ENCODE peak calls at places on chromosomes 3 and 15, in four cellular contexts. J, V, F and K are unnamed samples.

GRCh38 chr15:53658827-53659226 is 100.6 kb downstream of the WDR72 start:
- DNase-seq in J (no peak), V (no peak), F (no peak), K (no peak)

GRCh38 chr3:183342824-183343223 is 85.6 kb downstream of the MCF2L2 start:
- DNase-seq in J (no peak), V (no peak), F (no peak), K (no peak)

GRCh38 chr3:194828126-194828525 is 142.4 kb downstream of the FAM43A start:
- DNase-seq in J (no peak), V (no peak), F (no peak), K (no peak)

GRCh38 chr15:34889486-34889885 is 80.1 kb downstream of the AQR start:
- DNase-seq in J (no peak), V (no peak), F (no peak), K (no peak)

GRCh38 chr15:90571063-90571541 is 41.4 kb downstream of the CRTC3 start:
- DNase-seq in J (no peak), V (no peak), F (no peak), K (peak)

GRCh38 chr15:59180946-59181345 is 25.7 kb upstream of the LDHAL6B start:
- DNase-seq in J (no peak), V (no peak), F (no peak), K (no peak)

GRCh38 chr15:85639752-85640381 is 154.9 kb downstream of the KLHL25 start:
- DNase-seq in J (no peak), V (no peak), F (no peak), K (no peak)

GRCh38 chr3:119293761-119294401 is at the start of gene ARHGAP31:
- DNase-seq in J (peak), V (peak), F (peak), K (no peak)

GRCh38 chr15:54456413-54456812 is 478.2 kb downstream of the UNC13C start:
- DNase-seq in J (no peak), V (no peak), F (no peak), K (no peak)

GRCh38 chr3:30512596-30512995 is 93.8 kb upstream of the TGFBR2 start:
- DNase-seq in J (no peak), V (no peak), F (no peak), K (no peak)

GRCh38 chr3:164730810-164731209 is 347.5 kb downstream of the SI start:
- DNase-seq in J (no peak), V (no peak), F (no peak), K (no peak)

GRCh38 chr3:194395767-194396527 is 3.1 kb downstream of the GP5 start:
- DNase-seq in J (peak), V (no peak), F (peak), K (no peak)

GRCh38 chr15:95024388-95024787 is 793.0 kb downstream of the MCTP2 start:
- DNase-seq in J (no peak), V (no peak), F (no peak), K (no peak)

GRCh38 chr15:84736375-84736774 is 12.0 kb upstream of the ZNF592 start:
- DNase-seq in J (no peak), V (no peak), F (peak), K (no peak)

GRCh38 chr3:7447197-7447769 is 586.4 kb downstream of the GRM7 start:
- DNase-seq in J (no peak), V (no peak), F (no peak), K (no peak)

GRCh38 chr15:80489030-80489594 is 84.9 kb downstream of the ARNT2 start:
- DNase-seq in J (no peak), V (no peak), F (no peak), K (no peak)

GRCh38 chr3:119184808-119185690 is 11.7 kb downstream of the UPK1B start:
- DNase-seq in J (no peak), V (no peak), F (no peak), K (no peak)

GRCh38 chr3:78148986-78149717 is 1109.3 kb downstream of the ROBO2 start:
- DNase-seq in J (no peak), V (no peak), F (no peak), K (no peak)

GRCh38 chr15:79973445-79974180 is 2.6 kb upstream of the BCL2A1 start:
- DNase-seq in J (no peak), V (no peak), F (no peak), K (no peak)

GRCh38 chr15:71201471-71201870 is 86.2 kb downstream of the THSD4 start:
- DNase-seq in J (no peak), V (no peak), F (no peak), K (no peak)

GRCh38 chr3:161420746-161421145 is 49.4 kb upstream of the SPTSSB start:
- DNase-seq in J (no peak), V (no peak), F (no peak), K (no peak)

GRCh38 chr15:60381148-60381788 is 16.5 kb downstream of the ANXA2 start:
- DNase-seq in J (no peak), V (no peak), F (no peak), K (no peak)

GRCh38 chr15:92391640-92392039 is 2.0 kb upstream of the ST8SIA2 start:
- DNase-seq in J (no peak), V (no peak), F (no peak), K (no peak)

DNA sequence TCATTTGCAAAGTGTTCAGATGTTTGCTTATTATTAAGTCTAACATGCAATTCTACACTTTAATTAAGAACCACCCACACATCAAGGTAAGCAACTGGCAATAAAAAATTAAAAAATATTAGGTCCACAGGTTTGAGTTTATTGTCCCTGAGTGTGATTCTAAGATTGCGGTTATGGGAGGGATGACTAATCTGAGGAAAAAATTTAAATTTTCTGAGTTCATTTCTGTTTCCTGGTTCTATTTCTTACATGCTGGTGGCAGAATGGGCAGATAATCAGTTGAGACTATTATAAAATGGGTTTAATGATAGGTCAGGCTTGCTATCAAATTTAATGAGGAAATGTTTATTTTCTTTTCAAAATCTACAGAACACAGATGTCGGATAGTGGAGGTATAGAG is 105.9 kb downstream of the TP63 start:
- DNase-seq in J (no peak), V (no peak), F (no peak), K (no peak)
- H3K27ac ChIP-seq in J (no peak), V (no peak), F (no peak), K (no peak)

DNA sequence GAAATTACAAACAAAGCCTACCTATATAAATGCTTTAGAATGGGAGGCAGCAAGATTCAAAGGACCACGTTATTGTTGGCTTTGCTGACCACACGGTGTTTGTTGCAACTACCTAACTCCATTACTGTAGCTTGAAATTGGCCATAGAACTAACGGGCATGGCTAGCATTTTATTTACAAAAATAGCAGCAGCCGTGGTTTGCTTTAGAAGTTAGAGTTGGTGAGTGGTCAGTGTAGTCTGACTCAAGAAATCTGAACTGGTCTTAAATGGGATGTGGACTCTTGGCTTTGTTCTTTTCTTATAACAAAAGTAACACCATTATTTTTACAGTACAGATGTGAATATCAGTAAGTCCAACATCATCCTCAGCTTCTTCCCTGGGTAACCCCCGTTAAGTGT is 10.6 kb downstream of the ATP1B3 start:
- DNase-seq in J (no peak), V (no peak), F (no peak), K (no peak)
- H3K27ac ChIP-seq in J (no peak), V (no peak), F (no peak), K (no peak)

GRCh38 chr15:20657084-20657483 is 115.5 kb upstream of the GOLGA6L6 start:
- DNase-seq in J (no peak), V (no peak), F (no peak), K (no peak)
- H3K27ac ChIP-seq in J (no peak), V (no peak), F (no peak), K (no peak)

GRCh38 chr3:39386331-39386730 is 3.2 kb downstream of the SLC25A38 start:
- DNase-seq in J (no peak), V (no peak), F (no peak), K (no peak)
- H3K27ac ChIP-seq in J (no peak), V (no peak), F (no peak), K (no peak)

DNA sequence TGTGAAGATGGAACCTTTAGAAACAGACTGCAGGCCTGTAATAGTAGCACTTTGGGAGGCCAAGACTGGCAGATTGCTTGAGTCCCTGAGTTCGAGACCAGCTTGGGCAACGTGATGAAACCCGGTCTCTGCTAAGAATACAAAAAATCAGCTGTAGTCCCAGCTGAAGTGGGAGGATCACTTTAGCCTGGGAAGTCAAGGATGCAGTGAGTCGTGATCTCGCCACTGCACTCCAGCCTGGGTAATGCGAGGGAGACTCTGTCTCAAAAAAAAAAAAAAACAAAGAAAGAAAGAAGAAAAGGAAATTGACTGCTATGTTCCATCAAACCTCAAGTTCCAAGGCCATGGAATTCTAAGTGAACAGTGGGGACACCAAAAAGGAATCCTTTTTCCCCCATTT is 2.2 kb downstream of the EOGT start:
- DNase-seq in J (no peak), V (no peak), F (no peak), K (no peak)
- H3K27ac ChIP-seq in J (no peak), V (no peak), F (no peak), K (no peak)

DNA sequence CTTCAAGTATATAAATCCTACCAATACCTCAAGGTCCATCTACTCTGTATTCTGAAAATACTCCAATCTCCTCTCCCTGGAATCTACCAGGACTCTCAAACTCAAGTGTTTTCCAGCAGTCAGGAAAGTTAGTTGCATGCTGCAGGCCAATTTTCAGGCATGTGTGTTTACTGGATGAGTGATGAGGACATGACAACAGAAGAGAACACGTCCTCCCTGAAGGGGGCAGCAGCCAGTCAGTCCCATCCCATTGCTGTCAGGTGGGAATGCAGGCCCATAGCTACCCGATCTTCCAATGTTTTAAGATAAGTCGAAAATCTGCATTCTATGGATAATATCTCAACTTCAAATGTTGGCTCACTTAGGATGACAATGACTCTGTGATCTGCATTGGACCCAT is 496.2 kb downstream of the FHIT start:
- DNase-seq in J (no peak), V (no peak), F (no peak), K (no peak)
- H3K27ac ChIP-seq in J (no peak), V (no peak), F (no peak), K (no peak)